ENCODE peak calls at places on chromosomes 4 and X, in ten cellular contexts. X is endothelial cell; E is head of caudate nucleus; D is hypothalamus; V is choroid plexus epithelial cell; W is upper lobe of right lung; J is RPMI7951; P is kidney tubule cell; L is stimulated activated CD4-positive, alpha-beta T cell treated with anti-CD3 and anti-CD28 coated beads, Interleukin-1b, Interleukin-23, amount 100 ng/mL, for 24 hours; Z is NB4. S is an unnamed sample.

GRCh38 chrX:108734426-108734825 is 1.9 kb downstream of the IRS4 start:
- DNase-seq in X (no peak), E (no peak), D (no peak), V (no peak), W (peak; percentile 12), J (no peak), P (no peak), L (no peak), Z (no peak), S (no peak)

GRCh38 chr4:109658871-109659410 is 44.3 kb downstream of the CASP6 start:
- DNase-seq in X (no peak), E (no peak), D (no peak), V (peak; percentile 44), W (no peak), J (no peak), P (no peak), L (no peak), Z (no peak), S (no peak)

GRCh38 chr4:72136429-72136828 is 104.6 kb downstream of the NPFFR2 start:
- DNase-seq in X (no peak), E (no peak), D (no peak), V (no peak), W (no peak), J (no peak), P (peak; percentile 96), L (no peak), Z (no peak), S (no peak)

GRCh38 chr4:77586953-77587383 is 18.7 kb upstream of the CXCL13 start:
- DNase-seq in X (no peak), E (no peak), D (no peak), V (peak; percentile 24), W (no peak), J (peak; percentile 70), P (no peak), L (no peak), Z (peak; percentile 71), S (no peak)

GRCh38 chr4:156547439-156547838 is 424.2 kb downstream of the PDGFC start:
- DNase-seq in X (no peak), E (no peak), D (no peak), V (peak; percentile 93), W (no peak), J (peak; percentile 90), P (peak; percentile 86), L (no peak), Z (peak; percentile 29), S (no peak)

GRCh38 chr4:141905751-141906150 is 269.4 kb downstream of the IL15 start:
- DNase-seq in X (no peak), E (no peak), D (no peak), V (peak; percentile 58), W (no peak), J (peak; percentile 18), P (peak; percentile 40), L (no peak), Z (no peak), S (no peak)

GRCh38 chr4:70743728-70744127 is 22.0 kb downstream of the RUFY3 start:
- DNase-seq in X (no peak), E (no peak), D (no peak), V (peak; percentile 50), W (no peak), J (no peak), P (no peak), L (no peak), Z (no peak), S (no peak)

GRCh38 chrX:10486373-10486772 is 134.0 kb downstream of the MID1 start:
- DNase-seq in X (no peak), E (no peak), D (no peak), V (peak; percentile 73), W (no peak), J (peak; percentile 69), P (peak; percentile 59), L (no peak), Z (no peak), S (no peak)

GRCh38 chrX:120213438-120214265 is 37.0 kb upstream of the ZBTB33 start:
- DNase-seq in X (peak; percentile 55), E (peak; percentile 61), D (peak; percentile 34), V (peak; percentile 75), W (no peak), J (peak; percentile 23), P (peak; percentile 61), L (peak; percentile 11), Z (peak; percentile 71), S (peak; percentile 40)

GRCh38 chrX:106035064-106035463 is 3.5 kb downstream of the SERPINA7 start:
- DNase-seq in X (no peak), E (no peak), D (no peak), V (peak; percentile 30), W (no peak), J (no peak), P (no peak), L (no peak), Z (peak; percentile 4), S (no peak)

GRCh38 chr4:5874811-5875465 is 17.9 kb downstream of the CRMP1 start:
- DNase-seq in X (no peak), E (peak; percentile 37), D (peak; percentile 20), V (peak; percentile 50), W (no peak), J (peak; percentile 13), P (peak; percentile 23), L (no peak), Z (no peak), S (peak; percentile 89)

GRCh38 chr4:128060130-128060619 is 937 bp upstream of the LARP1B start:
- DNase-seq in X (no peak), E (no peak), D (no peak), V (peak; percentile 26), W (no peak), J (peak; percentile 11), P (no peak), L (no peak), Z (peak; percentile 18), S (no peak)

GRCh38 chrX:154980330-154981115 is 42.0 kb downstream of the F8 start:
- DNase-seq in X (peak; percentile 63), E (peak; percentile 55), D (peak; percentile 61), V (peak; percentile 66), W (peak; percentile 64), J (peak; percentile 62), P (peak; percentile 76), L (peak; percentile 23), Z (peak; percentile 79), S (peak; percentile 45)

GRCh38 chr4:85474818-85475630 is at the start of gene ARHGAP24:
- DNase-seq in X (peak; percentile 61), E (peak; percentile 44), D (peak; percentile 40), V (peak; percentile 99), W (peak; percentile 91), J (peak; percentile 97), P (peak; percentile 73), L (no peak), Z (peak; percentile 92), S (no peak)

GRCh38 chrX:92224406-92224805 is 445.2 kb downstream of the PCDH11X start:
- DNase-seq in X (no peak), E (no peak), D (no peak), V (no peak), W (no peak), J (no peak), P (no peak), L (no peak), Z (no peak), S (no peak)

GRCh38 chrX:129773649-129774458 is 5.9 kb upstream of the SASH3 start:
- DNase-seq in X (no peak), E (no peak), D (no peak), V (no peak), W (no peak), J (no peak), P (no peak), L (no peak), Z (peak; percentile 48), S (no peak)

GRCh38 chr4:15451866-15452765 is 17.6 kb upstream of the CC2D2A start:
- DNase-seq in X (no peak), E (no peak), D (no peak), V (peak; percentile 97), W (no peak), J (peak; percentile 92), P (peak; percentile 86), L (no peak), Z (peak; percentile 39), S (no peak)

GRCh38 chr4:79576480-79576803 is 168.4 kb upstream of the GK2 start:
- DNase-seq in X (peak; percentile 13), E (peak; percentile 4), D (no peak), V (peak; percentile 59), W (no peak), J (peak; percentile 17), P (peak; percentile 7), L (no peak), Z (peak; percentile 66), S (peak; percentile 24)

GRCh38 chr4:183628189-183628588 is 30.8 kb downstream of the RWDD4 start:
- DNase-seq in X (no peak), E (no peak), D (no peak), V (no peak), W (no peak), J (no peak), P (no peak), L (no peak), Z (no peak), S (no peak)

GRCh38 chrX:54564942-54565341 is 34.9 kb downstream of the GNL3L start:
- DNase-seq in X (no peak), E (no peak), D (no peak), V (no peak), W (no peak), J (no peak), P (no peak), L (no peak), Z (no peak), S (no peak)

GRCh38 chrX:18674417-18674787 is 2.5 kb upstream of the RS1 start:
- DNase-seq in X (no peak), E (peak; percentile 36), D (no peak), V (no peak), W (peak; percentile 58), J (no peak), P (no peak), L (no peak), Z (no peak), S (peak; percentile 34)

GRCh38 chrX:75131973-75132627 is 24.0 kb downstream of the ABCB7 start:
- DNase-seq in X (no peak), E (peak; percentile 16), D (peak; percentile 46), V (no peak), W (no peak), J (no peak), P (no peak), L (no peak), Z (no peak), S (no peak)

GRCh38 chrX:110081320-110081719 is 78.4 kb downstream of the TMEM164 start:
- DNase-seq in X (no peak), E (no peak), D (no peak), V (no peak), W (no peak), J (no peak), P (no peak), L (no peak), Z (no peak), S (no peak)

GRCh38 chrX:17435476-17435875 is 60.5 kb downstream of the NHS start:
- DNase-seq in X (no peak), E (no peak), D (no peak), V (no peak), W (no peak), J (no peak), P (no peak), L (no peak), Z (no peak), S (no peak)

GRCh38 chr4:186451982-186452381 is 103.4 kb downstream of the MTNR1A start:
- DNase-seq in X (no peak), E (no peak), D (no peak), V (no peak), W (no peak), J (no peak), P (no peak), L (no peak), Z (no peak), S (no peak)

GRCh38 chrX:149495573-149496071 is 9.5 kb downstream of the IDS start:
- DNase-seq in X (no peak), E (no peak), D (no peak), V (peak; percentile 75), W (no peak), J (peak; percentile 85), P (peak; percentile 92), L (no peak), Z (no peak), S (no peak)

GRCh38 chr4:22090655-22091350 is 142.2 kb upstream of the KCNIP4 start:
- DNase-seq in X (no peak), E (no peak), D (no peak), V (no peak), W (no peak), J (no peak), P (no peak), L (no peak), Z (no peak), S (no peak)

GRCh38 chr4:1463088-1463926 is 57.1 kb upstream of the NKX1-1 start:
- DNase-seq in X (no peak), E (no peak), D (no peak), V (peak; percentile 69), W (peak; percentile 45), J (peak; percentile 17), P (peak; percentile 19), L (no peak), Z (peak; percentile 94), S (no peak)

S was measured in cerebellum.